ENCODE peak calls at places on chromosomes 7 and 10, in nine cellular contexts. One of them, this sample, is unnamed.

GRCh38 chr10:93821051-93821772 is 63.5 kb downstream of the LGI1 start:
- DNase-seq in AG10803: peak; percentile 58
- DNase-seq in GM06990: no peak
- DNase-seq in NB4: peak; percentile 36
- DNase-seq in neural crest cell: no peak
- DNase-seq in WTC11: no peak
- DNase-seq in breast epithelium: no peak
- DNase-seq in GM23338: peak; percentile 70
- DNase-seq in GM12865: peak; percentile 41
- DNase-seq in this sample: no peak

GRCh38 chr7:66871076-66871475 is 49.9 kb upstream of the TMEM248 start:
- DNase-seq in neural crest cell: no peak
- DNase-seq in GM23338: no peak
- DNase-seq in NB4: no peak
- DNase-seq in GM06990: no peak
- DNase-seq in breast epithelium: no peak
- DNase-seq in AG10803: no peak
- DNase-seq in GM12865: no peak
- DNase-seq in WTC11: no peak
- DNase-seq in this sample: no peak

GRCh38 chr7:140260767-140261486 is 84.1 kb upstream of the KDM7A start:
- DNase-seq in WTC11: no peak
- DNase-seq in GM06990: no peak
- DNase-seq in GM23338: no peak
- DNase-seq in GM12865: no peak
- DNase-seq in AG10803: no peak
- DNase-seq in neural crest cell: no peak
- DNase-seq in breast epithelium: no peak
- DNase-seq in NB4: no peak
- DNase-seq in this sample: no peak

GRCh38 chr10:114821293-114821914 is at the start of gene FHIP2A:
- DNase-seq in NB4: peak; percentile 86
- DNase-seq in WTC11: peak; percentile 82
- DNase-seq in neural crest cell: peak; percentile 82
- DNase-seq in GM12865: peak; percentile 85
- DNase-seq in breast epithelium: peak; percentile 46
- DNase-seq in GM23338: peak; percentile 81
- DNase-seq in GM06990: peak; percentile 88
- DNase-seq in AG10803: peak; percentile 76
- DNase-seq in this sample: no peak

GRCh38 chr7:77360969-77361368 is 55.2 kb downstream of the GSAP start:
- DNase-seq in NB4: no peak
- DNase-seq in neural crest cell: no peak
- DNase-seq in GM12865: no peak
- DNase-seq in GM06990: no peak
- DNase-seq in breast epithelium: no peak
- DNase-seq in AG10803: no peak
- DNase-seq in GM23338: no peak
- DNase-seq in WTC11: no peak
- DNase-seq in this sample: no peak

GRCh38 chr7:92608380-92609322 is 18.5 kb upstream of the FAM133B start:
- DNase-seq in GM06990: no peak
- DNase-seq in neural crest cell: peak; percentile 16
- DNase-seq in GM12865: no peak
- DNase-seq in WTC11: peak; percentile 84
- DNase-seq in AG10803: no peak
- DNase-seq in breast epithelium: no peak
- DNase-seq in NB4: no peak
- DNase-seq in GM23338: peak; percentile 92
- DNase-seq in this sample: no peak

GRCh38 chr7:63105978-63106377 is 892.7 kb upstream of the ZNF722 start:
- DNase-seq in GM12865: no peak
- DNase-seq in AG10803: no peak
- DNase-seq in NB4: no peak
- DNase-seq in GM06990: no peak
- DNase-seq in WTC11: no peak
- DNase-seq in neural crest cell: no peak
- DNase-seq in GM23338: no peak
- DNase-seq in breast epithelium: no peak
- DNase-seq in this sample: no peak

GRCh38 chr10:132195366-132196075 is 8.8 kb downstream of the DPYSL4 start:
- DNase-seq in GM06990: no peak
- DNase-seq in breast epithelium: no peak
- DNase-seq in neural crest cell: no peak
- DNase-seq in AG10803: no peak
- DNase-seq in WTC11: no peak
- DNase-seq in GM12865: no peak
- DNase-seq in GM23338: no peak
- DNase-seq in NB4: no peak
- DNase-seq in this sample: no peak

GRCh38 chr10:94200148-94200846 is 162.4 kb downstream of the NOC3L start:
- DNase-seq in GM12865: no peak
- DNase-seq in AG10803: no peak
- DNase-seq in neural crest cell: no peak
- DNase-seq in WTC11: no peak
- DNase-seq in GM06990: no peak
- DNase-seq in NB4: no peak
- DNase-seq in breast epithelium: no peak
- DNase-seq in GM23338: no peak
- DNase-seq in this sample: no peak

GRCh38 chr10:6405713-6406112 is 174.4 kb downstream of the PRKCQ start:
- DNase-seq in GM12865: no peak
- DNase-seq in NB4: no peak
- DNase-seq in WTC11: no peak
- DNase-seq in AG10803: no peak
- DNase-seq in GM23338: no peak
- DNase-seq in neural crest cell: no peak
- DNase-seq in breast epithelium: no peak
- DNase-seq in GM06990: no peak
- DNase-seq in this sample: no peak

GRCh38 chr7:31603076-31603475 is 83.9 kb upstream of the PPP1R17 start:
- DNase-seq in NB4: no peak
- DNase-seq in GM06990: no peak
- DNase-seq in WTC11: no peak
- DNase-seq in GM12865: no peak
- DNase-seq in AG10803: peak; percentile 11
- DNase-seq in neural crest cell: no peak
- DNase-seq in breast epithelium: no peak
- DNase-seq in GM23338: no peak
- DNase-seq in this sample: no peak

GRCh38 chr10:102114861-102115618 is 5.1 kb downstream of the LDB1 start:
- DNase-seq in neural crest cell: peak; percentile 79
- DNase-seq in WTC11: peak; percentile 91
- DNase-seq in GM06990: peak; percentile 83
- DNase-seq in GM23338: peak; percentile 97
- DNase-seq in breast epithelium: peak; percentile 91
- DNase-seq in GM12865: peak; percentile 85
- DNase-seq in AG10803: peak; percentile 71
- DNase-seq in NB4: peak; percentile 94
- DNase-seq in this sample: peak; percentile 90

GRCh38 chr10:17213646-17214349 is 12.3 kb upstream of the TRDMT1 start:
- DNase-seq in NB4: no peak
- DNase-seq in neural crest cell: no peak
- DNase-seq in GM12865: no peak
- DNase-seq in breast epithelium: no peak
- DNase-seq in GM06990: no peak
- DNase-seq in AG10803: peak; percentile 26
- DNase-seq in GM23338: no peak
- DNase-seq in WTC11: no peak
- DNase-seq in this sample: no peak

GRCh38 chr7:69823151-69823744 is 225.0 kb downstream of the AUTS2 start:
- DNase-seq in breast epithelium: no peak
- DNase-seq in GM23338: no peak
- DNase-seq in WTC11: no peak
- DNase-seq in NB4: no peak
- DNase-seq in GM12865: no peak
- DNase-seq in GM06990: no peak
- DNase-seq in AG10803: no peak
- DNase-seq in neural crest cell: no peak
- DNase-seq in this sample: no peak

GRCh38 chr10:114174462-114175190 is 623 bp upstream of the CCDC186 start:
- DNase-seq in neural crest cell: no peak
- DNase-seq in breast epithelium: peak; percentile 70
- DNase-seq in AG10803: peak; percentile 34
- DNase-seq in WTC11: no peak
- DNase-seq in NB4: peak; percentile 81
- DNase-seq in GM12865: peak; percentile 34
- DNase-seq in GM23338: peak; percentile 45
- DNase-seq in GM06990: no peak
- DNase-seq in this sample: peak; percentile 64

GRCh38 chr10:72162978-72163377 is 52.8 kb upstream of the ANAPC16 start:
- DNase-seq in AG10803: peak; percentile 68
- DNase-seq in NB4: peak; percentile 58
- DNase-seq in GM06990: peak; percentile 75
- DNase-seq in GM12865: peak; percentile 72
- DNase-seq in WTC11: no peak
- DNase-seq in neural crest cell: no peak
- DNase-seq in GM23338: no peak
- DNase-seq in breast epithelium: no peak
- DNase-seq in this sample: no peak

DNA sequence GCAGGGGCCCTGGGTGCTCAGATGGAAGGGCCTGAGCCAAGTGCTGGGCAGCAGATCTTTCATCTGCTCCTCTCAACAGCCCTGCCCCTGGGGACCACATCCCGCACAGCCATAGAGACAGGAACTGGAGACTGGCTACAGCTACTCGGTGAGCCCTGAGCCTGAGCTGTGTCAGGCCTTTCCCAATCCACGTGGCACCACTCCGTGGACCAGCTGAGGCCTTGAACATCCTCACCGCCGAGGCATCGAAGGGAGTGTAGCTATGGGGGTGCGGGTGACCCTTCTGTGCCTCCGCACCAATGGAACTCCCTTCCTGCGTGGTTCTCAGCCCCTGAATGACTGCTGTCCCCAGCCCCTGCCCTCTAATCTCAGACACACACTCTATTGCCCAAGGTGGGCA is 362.7 kb upstream of the SHH start:
- DNase-seq in neural crest cell: no peak
- DNase-seq in GM23338: no peak
- DNase-seq in NB4: no peak
- DNase-seq in WTC11: no peak
- DNase-seq in AG10803: no peak
- DNase-seq in GM12865: no peak
- DNase-seq in breast epithelium: no peak
- DNase-seq in GM06990: no peak
- DNase-seq in this sample: no peak
- TF ChIP-seq CTCF in neural crest cell: no peak
- TF ChIP-seq CTCF in GM23338: no peak
- TF ChIP-seq CTCF in NB4: no peak
- TF ChIP-seq CTCF in WTC11: no peak
- TF ChIP-seq CTCF in AG10803: no peak
- TF ChIP-seq CTCF in GM12865: no peak
- TF ChIP-seq CTCF in breast epithelium: no peak
- TF ChIP-seq CTCF in GM06990: no peak
- TF ChIP-seq CTCF in this sample: no peak

GRCh38 chr7:227940-228339 is 35.6 kb downstream of the FAM20C start:
- DNase-seq in AG10803: no peak
- DNase-seq in neural crest cell: no peak
- DNase-seq in WTC11: no peak
- DNase-seq in GM12865: no peak
- DNase-seq in GM06990: no peak
- DNase-seq in NB4: no peak
- DNase-seq in GM23338: no peak
- DNase-seq in breast epithelium: no peak
- DNase-seq in this sample: no peak
- TF ChIP-seq CTCF in AG10803: no peak
- TF ChIP-seq CTCF in neural crest cell: no peak
- TF ChIP-seq CTCF in WTC11: no peak
- TF ChIP-seq CTCF in GM12865: no peak
- TF ChIP-seq CTCF in GM06990: no peak
- TF ChIP-seq CTCF in NB4: no peak
- TF ChIP-seq CTCF in GM23338: no peak
- TF ChIP-seq CTCF in breast epithelium: no peak
- TF ChIP-seq CTCF in this sample: no peak

GRCh38 chr10:62543566-62543965 is 169.4 kb downstream of the ZNF365 start:
- DNase-seq in WTC11: no peak
- DNase-seq in GM23338: no peak
- DNase-seq in breast epithelium: no peak
- DNase-seq in AG10803: no peak
- DNase-seq in GM12865: no peak
- DNase-seq in GM06990: no peak
- DNase-seq in neural crest cell: no peak
- DNase-seq in NB4: no peak
- DNase-seq in this sample: no peak
- TF ChIP-seq CTCF in WTC11: no peak
- TF ChIP-seq CTCF in GM23338: no peak
- TF ChIP-seq CTCF in breast epithelium: no peak
- TF ChIP-seq CTCF in AG10803: no peak
- TF ChIP-seq CTCF in GM12865: no peak
- TF ChIP-seq CTCF in GM06990: no peak
- TF ChIP-seq CTCF in neural crest cell: no peak
- TF ChIP-seq CTCF in NB4: no peak
- TF ChIP-seq CTCF in this sample: no peak

GRCh38 chr7:51006483-51007235 is 224.0 kb upstream of the GRB10 start:
- DNase-seq in AG10803: no peak
- DNase-seq in GM06990: no peak
- DNase-seq in NB4: no peak
- DNase-seq in WTC11: no peak
- DNase-seq in GM23338: peak; percentile 39
- DNase-seq in breast epithelium: no peak
- DNase-seq in neural crest cell: no peak
- DNase-seq in GM12865: no peak
- DNase-seq in this sample: no peak

GRCh38 chr7:51007708-51008505 is 225.2 kb upstream of the GRB10 start:
- DNase-seq in NB4: no peak
- DNase-seq in GM06990: no peak
- DNase-seq in GM12865: no peak
- DNase-seq in GM23338: no peak
- DNase-seq in AG10803: peak; percentile 49
- DNase-seq in WTC11: no peak
- DNase-seq in neural crest cell: no peak
- DNase-seq in breast epithelium: no peak
- DNase-seq in this sample: no peak

GRCh38 chr7:51000956-51001355 is 218.3 kb upstream of the GRB10 start:
- DNase-seq in GM23338: peak; percentile 55
- DNase-seq in GM06990: no peak
- DNase-seq in breast epithelium: no peak
- DNase-seq in AG10803: no peak
- DNase-seq in NB4: peak; percentile 34
- DNase-seq in neural crest cell: no peak
- DNase-seq in GM12865: no peak
- DNase-seq in WTC11: no peak
- DNase-seq in this sample: no peak

GRCh38 chr7:51009716-51010496 is 227.2 kb upstream of the GRB10 start:
- DNase-seq in GM06990: no peak
- DNase-seq in AG10803: peak; percentile 35
- DNase-seq in neural crest cell: no peak
- DNase-seq in WTC11: no peak
- DNase-seq in breast epithelium: no peak
- DNase-seq in GM12865: no peak
- DNase-seq in GM23338: no peak
- DNase-seq in NB4: no peak
- DNase-seq in this sample: no peak

DNA sequence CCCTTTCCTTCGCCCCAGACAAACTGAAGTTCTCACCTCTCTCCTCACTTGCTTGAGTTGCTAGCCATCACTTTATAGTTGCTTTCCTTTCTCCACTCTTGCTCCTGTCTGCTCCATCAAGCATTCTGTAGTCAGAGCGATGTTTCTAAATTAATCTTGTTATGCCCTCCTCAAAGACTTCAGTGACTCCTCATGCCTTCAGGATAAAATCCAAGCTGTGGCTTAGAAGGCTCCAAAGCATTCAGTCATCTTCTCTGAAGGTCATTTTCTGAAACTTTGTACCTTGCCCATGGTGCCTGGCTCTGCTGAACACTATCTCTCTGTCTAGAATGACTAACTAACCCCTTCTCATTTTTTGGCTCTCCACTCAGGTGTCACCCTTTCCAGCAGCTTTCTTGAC is 222.4 kb upstream of the GRB10 start:
- DNase-seq in GM23338: no peak
- DNase-seq in breast epithelium: no peak
- DNase-seq in GM06990: no peak
- DNase-seq in WTC11: no peak
- DNase-seq in AG10803: no peak
- DNase-seq in GM12865: no peak
- DNase-seq in NB4: no peak
- DNase-seq in neural crest cell: no peak
- DNase-seq in this sample: no peak
- TF ChIP-seq CTCF in GM23338: no peak
- TF ChIP-seq CTCF in breast epithelium: no peak
- TF ChIP-seq CTCF in GM06990: no peak
- TF ChIP-seq CTCF in WTC11: no peak
- TF ChIP-seq CTCF in AG10803: no peak
- TF ChIP-seq CTCF in GM12865: no peak
- TF ChIP-seq CTCF in NB4: no peak
- TF ChIP-seq CTCF in neural crest cell: no peak
- TF ChIP-seq CTCF in this sample: no peak

This sample was measured in RWPE2.